ENCODE peak calls at places on chromosomes 13 and 19, in eight cellular contexts. W is NCI-H2171 treated with DMSO at 0.1 percent for 48 hours; P is stimulated activated naive CD4-positive, alpha-beta T cell; Q is H9; I is activated CD8-positive, alpha-beta memory T cell treated with anti-CD3 and anti-CD28 coated beads for 1 hour; S is activated CD4-positive, alpha-beta memory T cell treated with anti-CD3 and anti-CD28 coated beads for 36 hours; R is MV-4-11; U is ELR. O is an unnamed sample.

GRCh38 chr13:65855276-65855675 is 1374.9 kb downstream of the PCDH9 start:
- DNase-seq in I (no peak), R (peak; percentile 67), U (no peak), Q (no peak), W (peak; percentile 71), P (no peak), S (no peak), O (peak; percentile 69)

GRCh38 chr13:61884830-61885229 is 469.2 kb upstream of the PCDH20 start:
- DNase-seq in U (no peak), S (no peak), I (no peak), Q (no peak), R (no peak), P (no peak), W (no peak), O (no peak)

GRCh38 chr13:114249062-114249461 is 14.4 kb downstream of the CDC16 start:
- DNase-seq in W (peak; percentile 73), I (no peak), R (no peak), U (no peak), S (no peak), P (no peak), Q (no peak), O (peak; percentile 22)

GRCh38 chr13:37869506-37869755 is 141 bp downstream of the TRPC4 start:
- DNase-seq in Q (peak; percentile 40), I (no peak), W (no peak), P (no peak), U (peak; percentile 50), R (no peak), S (no peak), O (peak; percentile 54)

GRCh38 chr19:51771369-51771768 is 10.4 kb downstream of the FPR2 start:
- DNase-seq in W (no peak), I (no peak), Q (no peak), S (no peak), R (peak; percentile 82), U (peak; percentile 9), P (no peak), O (no peak)

GRCh38 chr13:110575322-110576069 is 14.0 kb upstream of the RAB20 start:
- DNase-seq in S (peak; percentile 29), R (peak; percentile 90), Q (peak; percentile 61), I (no peak), U (peak; percentile 48), W (no peak), P (no peak), O (no peak)

GRCh38 chr13:110531671-110532083 is 29.8 kb downstream of the RAB20 start:
- DNase-seq in I (no peak), U (no peak), Q (no peak), R (no peak), W (no peak), P (no peak), S (no peak), O (no peak)

GRCh38 chr13:26529441-26529840 is 28.0 kb upstream of the WASF3 start:
- DNase-seq in U (peak; percentile 60), W (no peak), Q (peak; percentile 67), S (peak; percentile 31), R (peak; percentile 23), P (no peak), I (no peak), O (no peak)

GRCh38 chr13:76454991-76455390 is 431.2 kb downstream of the KCTD12 start:
- DNase-seq in U (no peak), W (no peak), P (no peak), R (no peak), S (no peak), I (no peak), Q (no peak), O (no peak)

GRCh38 chr13:109275848-109276247 is 510.5 kb downstream of the IRS2 start:
- DNase-seq in W (no peak), P (no peak), Q (peak; percentile 51), S (no peak), R (no peak), I (no peak), U (peak; percentile 8), O (peak; percentile 11)